ENCODE peak calls at places on chromosomes 4 and X, in five cellular contexts. One of them, this sample, is unnamed.

GRCh38 chr4:152185786-152186540 is 349.9 kb downstream of the FBXW7 start:
- DNase-seq in left ventricle myocardium inferior: no peak
- DNase-seq in tibial nerve: no peak
- DNase-seq in upper lobe of right lung: no peak
- DNase-seq in A549: no peak
- DNase-seq in this sample: peak; percentile 60

GRCh38 chrX:72105436-72105835 is 26.3 kb downstream of the RTL5 start:
- DNase-seq in left ventricle myocardium inferior: no peak
- DNase-seq in tibial nerve: no peak
- DNase-seq in upper lobe of right lung: no peak
- DNase-seq in A549: no peak
- DNase-seq in this sample: peak; percentile 74

GRCh38 chr4:139599594-139600374 is 43.8 kb upstream of the SETD7 start:
- DNase-seq in left ventricle myocardium inferior: no peak
- DNase-seq in tibial nerve: no peak
- DNase-seq in upper lobe of right lung: no peak
- DNase-seq in A549: peak; percentile 80
- DNase-seq in this sample: no peak

GRCh38 chrX:40539214-40540142 is 41.3 kb upstream of the ATP6AP2 start:
- DNase-seq in left ventricle myocardium inferior: peak; percentile 23
- DNase-seq in tibial nerve: peak; percentile 9
- DNase-seq in upper lobe of right lung: peak; percentile 80
- DNase-seq in A549: no peak
- DNase-seq in this sample: peak; percentile 93

GRCh38 chrX:133668225-133668931 is 253.1 kb upstream of the GPC4 start:
- DNase-seq in left ventricle myocardium inferior: no peak
- DNase-seq in tibial nerve: no peak
- DNase-seq in upper lobe of right lung: no peak
- DNase-seq in A549: no peak
- DNase-seq in this sample: no peak

GRCh38 chr4:87910795-87911194 is 64.7 kb upstream of the SPP1 start:
- DNase-seq in left ventricle myocardium inferior: no peak
- DNase-seq in tibial nerve: no peak
- DNase-seq in upper lobe of right lung: no peak
- DNase-seq in A549: no peak
- DNase-seq in this sample: no peak

GRCh38 chr4:81052119-81053068 is 21.9 kb downstream of the BMP3 start:
- DNase-seq in left ventricle myocardium inferior: no peak
- DNase-seq in tibial nerve: peak; percentile 79
- DNase-seq in upper lobe of right lung: peak; percentile 66
- DNase-seq in A549: no peak
- DNase-seq in this sample: no peak

GRCh38 chr4:84849051-84849640 is 117.3 kb downstream of the WDFY3 start:
- DNase-seq in left ventricle myocardium inferior: no peak
- DNase-seq in tibial nerve: no peak
- DNase-seq in upper lobe of right lung: no peak
- DNase-seq in A549: no peak
- DNase-seq in this sample: no peak

GRCh38 chr4:166128452-166128851 is 255.4 kb downstream of the TLL1 start:
- DNase-seq in left ventricle myocardium inferior: no peak
- DNase-seq in tibial nerve: no peak
- DNase-seq in upper lobe of right lung: no peak
- DNase-seq in A549: no peak
- DNase-seq in this sample: no peak

GRCh38 chr4:111773858-111774257 is 371.4 kb upstream of the FAM241A start:
- DNase-seq in left ventricle myocardium inferior: no peak
- DNase-seq in tibial nerve: no peak
- DNase-seq in upper lobe of right lung: no peak
- DNase-seq in A549: no peak
- DNase-seq in this sample: no peak

GRCh38 chrX:134969726-134970125 is 21.1 kb upstream of the SMIM10 start:
- DNase-seq in left ventricle myocardium inferior: no peak
- DNase-seq in tibial nerve: peak; percentile 14
- DNase-seq in upper lobe of right lung: no peak
- DNase-seq in A549: no peak
- DNase-seq in this sample: no peak

GRCh38 chr4:146916479-146917076 is 29.1 kb downstream of the TTC29 start:
- DNase-seq in left ventricle myocardium inferior: no peak
- DNase-seq in tibial nerve: peak; percentile 40
- DNase-seq in upper lobe of right lung: no peak
- DNase-seq in A549: peak; percentile 1
- DNase-seq in this sample: no peak

GRCh38 chrX:39716401-39716800 is 381.4 kb downstream of the BCOR start:
- DNase-seq in left ventricle myocardium inferior: no peak
- DNase-seq in tibial nerve: no peak
- DNase-seq in upper lobe of right lung: no peak
- DNase-seq in A549: no peak
- DNase-seq in this sample: no peak

GRCh38 chr4:7161721-7162214 is 30.6 kb upstream of the SORCS2 start:
- DNase-seq in left ventricle myocardium inferior: no peak
- DNase-seq in tibial nerve: peak; percentile 29
- DNase-seq in upper lobe of right lung: peak; percentile 52
- DNase-seq in A549: no peak
- DNase-seq in this sample: no peak

GRCh38 chr4:32037391-32037790 is 1317.2 kb downstream of the PCDH7 start:
- DNase-seq in left ventricle myocardium inferior: no peak
- DNase-seq in tibial nerve: no peak
- DNase-seq in upper lobe of right lung: no peak
- DNase-seq in A549: no peak
- DNase-seq in this sample: no peak

GRCh38 chrX:140701480-140701879 is 8.1 kb upstream of the LINC00632 start:
- DNase-seq in left ventricle myocardium inferior: no peak
- DNase-seq in tibial nerve: peak; percentile 5
- DNase-seq in upper lobe of right lung: no peak
- DNase-seq in A549: no peak
- DNase-seq in this sample: no peak

GRCh38 chr4:149961876-149962597 is 116.2 kb upstream of the DCLK2 start:
- DNase-seq in left ventricle myocardium inferior: no peak
- DNase-seq in tibial nerve: no peak
- DNase-seq in upper lobe of right lung: no peak
- DNase-seq in A549: no peak
- DNase-seq in this sample: no peak

GRCh38 chr4:23779422-23779821 is 110.4 kb downstream of the PPARGC1A start:
- DNase-seq in left ventricle myocardium inferior: no peak
- DNase-seq in tibial nerve: no peak
- DNase-seq in upper lobe of right lung: no peak
- DNase-seq in A549: no peak
- DNase-seq in this sample: no peak
- H3K27ac ChIP-seq in left ventricle myocardium inferior: no peak overlapping the region
- H3K27ac ChIP-seq in tibial nerve: no peak overlapping the region
- H3K27ac ChIP-seq in upper lobe of right lung: no peak overlapping the region
- H3K27ac ChIP-seq in A549: no peak overlapping the region
- H3K27ac ChIP-seq in this sample: no peak overlapping the region

DNA sequence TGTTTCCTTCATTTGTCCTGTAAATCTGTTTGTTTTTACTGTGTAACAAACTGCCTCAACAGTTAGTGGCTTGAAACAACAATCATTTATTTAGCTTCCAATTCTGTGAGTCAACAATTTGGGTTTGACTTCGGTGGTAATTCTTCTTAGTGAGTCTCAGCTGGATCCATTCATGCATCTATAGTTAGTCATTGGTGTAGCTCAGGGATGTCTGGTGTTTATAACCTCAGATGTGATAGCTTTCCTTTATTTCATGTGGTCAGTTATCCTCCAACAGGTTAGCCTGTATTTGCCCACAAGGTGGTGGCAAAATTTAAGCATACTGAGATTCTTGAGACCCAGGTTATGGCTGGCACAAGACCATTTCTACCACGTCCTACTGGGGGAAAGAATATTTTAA is 1267.2 kb downstream of the RAPGEF2 start:
- DNase-seq in left ventricle myocardium inferior: no peak
- DNase-seq in tibial nerve: no peak
- DNase-seq in upper lobe of right lung: no peak
- DNase-seq in A549: no peak
- DNase-seq in this sample: no peak
- TF ChIP-seq CTCF in left ventricle myocardium inferior: no peak
- TF ChIP-seq CTCF in tibial nerve: no peak
- TF ChIP-seq CTCF in upper lobe of right lung: no peak
- TF ChIP-seq CTCF in A549: no peak
- TF ChIP-seq CTCF in this sample: no peak

GRCh38 chrX:150227873-150228272 is 135.2 kb upstream of the MAMLD1 start:
- DNase-seq in left ventricle myocardium inferior: no peak
- DNase-seq in tibial nerve: no peak
- DNase-seq in upper lobe of right lung: no peak
- DNase-seq in A549: no peak
- DNase-seq in this sample: no peak
- H3K27ac ChIP-seq in left ventricle myocardium inferior: no peak overlapping the region
- H3K27ac ChIP-seq in tibial nerve: no peak overlapping the region
- H3K27ac ChIP-seq in upper lobe of right lung: no peak overlapping the region
- H3K27ac ChIP-seq in A549: no peak overlapping the region
- H3K27ac ChIP-seq in this sample: no peak overlapping the region

GRCh38 chr4:53040459-53040815 is 178.3 kb downstream of the RASL11B start:
- DNase-seq in left ventricle myocardium inferior: no peak
- DNase-seq in tibial nerve: no peak
- DNase-seq in upper lobe of right lung: no peak
- DNase-seq in A549: no peak
- DNase-seq in this sample: no peak
- TF ChIP-seq CTCF in left ventricle myocardium inferior: no peak
- TF ChIP-seq CTCF in tibial nerve: no peak
- TF ChIP-seq CTCF in upper lobe of right lung: no peak
- TF ChIP-seq CTCF in A549: no peak
- TF ChIP-seq CTCF in this sample: no peak

DNA sequence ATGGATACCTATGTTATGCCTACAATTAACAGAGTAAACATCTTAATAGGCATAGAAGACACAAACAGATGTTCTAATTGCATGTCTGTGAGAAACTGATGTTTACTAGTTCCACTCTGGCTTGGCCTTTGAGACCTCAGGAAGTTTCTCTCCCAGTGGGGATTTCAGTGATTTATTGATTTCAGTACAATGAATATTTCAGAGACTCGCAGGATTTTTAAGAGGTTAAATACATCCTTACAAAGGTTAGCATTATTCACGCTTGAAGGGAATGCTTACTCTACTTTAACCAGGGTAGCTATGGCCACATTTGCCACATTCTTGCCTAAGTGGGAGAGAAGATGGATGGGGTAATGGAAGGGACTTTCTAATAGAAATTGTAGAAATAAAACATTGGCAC is 480.0 kb downstream of the SPRY1 start:
- DNase-seq in left ventricle myocardium inferior: no peak
- DNase-seq in tibial nerve: no peak
- DNase-seq in upper lobe of right lung: no peak
- DNase-seq in A549: no peak
- DNase-seq in this sample: no peak
- H3K27ac ChIP-seq in left ventricle myocardium inferior: peak overlapping the region; percentile 66
- H3K27ac ChIP-seq in tibial nerve: no peak overlapping the region
- H3K27ac ChIP-seq in upper lobe of right lung: no peak overlapping the region
- H3K27ac ChIP-seq in A549: no peak overlapping the region
- H3K27ac ChIP-seq in this sample: no peak overlapping the region

This sample was measured in HL-60.